ENCODE peak calls at places on chromosomes 2 and 18, in seven cellular contexts. N, B, Y, G, S, P and E are unnamed samples.

GRCh38 chr2:102703748-102704147 is 58.1 kb upstream of the TMEM182 start:
- DNase-seq in N (no peak), B (peak), Y (peak), G (no peak), S (no peak), P (no peak), E (no peak)

GRCh38 chr2:186687774-186688173 is 6.1 kb upstream of the FAM171B start:
- DNase-seq in N (no peak), B (no peak), Y (peak), G (no peak), S (no peak), P (no peak), E (no peak)

GRCh38 chr2:102619414-102620319 is at the start of gene SLC9A2:
- DNase-seq in N (no peak), B (peak), Y (peak), G (peak), S (peak), P (no peak), E (peak)

GRCh38 chr18:42157420-42157819 is 202.4 kb downstream of the PIK3C3 start:
- DNase-seq in N (no peak), B (no peak), Y (no peak), G (no peak), S (no peak), P (no peak), E (no peak)

GRCh38 chr2:157825885-157826284 is 50.2 kb downstream of the ACVR1 start:
- DNase-seq in N (no peak), B (no peak), Y (no peak), G (no peak), S (peak), P (peak), E (no peak)

GRCh38 chr18:79754831-79755351 is 42.8 kb upstream of the KCNG2 start:
- DNase-seq in N (no peak), B (no peak), Y (no peak), G (no peak), S (no peak), P (no peak), E (no peak)

GRCh38 chr18:23331091-23331920 is 121.8 kb upstream of the RIOK3 start:
- DNase-seq in N (no peak), B (no peak), Y (no peak), G (peak), S (peak), P (peak), E (no peak)

GRCh38 chr2:167954500-167954899 is 292.9 kb downstream of the STK39 start:
- DNase-seq in N (no peak), B (no peak), Y (no peak), G (no peak), S (no peak), P (no peak), E (no peak)

GRCh38 chr2:96137611-96138129 is 632 bp downstream of the ASTL start:
- DNase-seq in N (no peak), B (no peak), Y (no peak), G (no peak), S (no peak), P (no peak), E (no peak)

GRCh38 chr2:235966396-235966795 is 201.8 kb downstream of the GBX2 start:
- DNase-seq in N (peak), B (no peak), Y (no peak), G (no peak), S (no peak), P (no peak), E (no peak)

GRCh38 chr2:135743860-135744259 is 2.2 kb downstream of the UBXN4 start:
- DNase-seq in N (no peak), B (no peak), Y (peak), G (no peak), S (no peak), P (no peak), E (no peak)

GRCh38 chr2:65227035-65227470 is 578 bp upstream of the ACTR2 start:
- DNase-seq in N (no peak), B (peak), Y (no peak), G (no peak), S (no peak), P (no peak), E (no peak)

GRCh38 chr2:147331790-147332419 is 512.9 kb upstream of the ACVR2A start:
- DNase-seq in N (no peak), B (peak), Y (no peak), G (peak), S (no peak), P (no peak), E (peak)

GRCh38 chr2:238693337-238694093 is 154.4 kb upstream of the TWIST2 start:
- DNase-seq in N (no peak), B (no peak), Y (no peak), G (no peak), S (no peak), P (no peak), E (no peak)

GRCh38 chr2:237487496-237487895 is 445 bp downstream of the MLPH start:
- DNase-seq in N (no peak), B (no peak), Y (no peak), G (peak), S (no peak), P (no peak), E (no peak)

GRCh38 chr2:237485844-237486243 is 1.2 kb upstream of the MLPH start:
- DNase-seq in N (no peak), B (no peak), Y (no peak), G (no peak), S (no peak), P (no peak), E (no peak)

GRCh38 chr2:237485304-237485703 is 1.7 kb upstream of the MLPH start:
- DNase-seq in N (no peak), B (no peak), Y (no peak), G (no peak), S (no peak), P (no peak), E (no peak)

GRCh38 chr2:237486819-237487448 is at the start of gene MLPH:
- DNase-seq in N (no peak), B (peak), Y (no peak), G (peak), S (peak), P (no peak), E (no peak)

DNA sequence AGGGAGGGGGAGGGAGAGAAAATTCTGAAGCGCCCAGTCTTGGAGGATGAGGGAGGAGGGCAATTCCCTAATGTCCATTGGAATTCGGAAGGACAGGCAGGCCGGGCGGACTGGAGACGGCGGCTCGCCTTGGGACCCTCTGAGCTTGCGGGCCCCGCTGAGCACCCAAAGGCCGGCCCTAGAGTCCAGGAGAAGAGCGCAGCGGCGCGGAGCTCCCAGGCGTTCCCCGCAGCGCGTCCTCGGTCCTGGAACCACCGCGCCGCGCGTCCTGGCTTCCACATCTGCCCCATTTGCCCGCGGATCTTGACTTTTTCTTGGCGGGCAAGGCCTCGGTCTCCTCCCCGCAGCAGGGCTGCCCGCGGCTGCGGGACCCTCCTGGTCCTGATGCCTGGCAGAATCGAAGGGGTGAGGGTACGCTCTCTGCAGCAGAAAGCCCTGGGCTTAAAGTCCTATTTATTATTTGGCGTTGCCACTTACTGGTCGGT is 675 bp upstream of the MLPH start:
- DNase-seq in N (no peak), B (no peak), Y (no peak), G (no peak), S (no peak), P (no peak), E (no peak)
- TF ChIP-seq POLR2A in N (peak), B (no peak), Y (no peak), G (no peak), S (no peak), P (no peak), E (no peak)

GRCh38 chr2:110770696-110771425 is 38.5 kb downstream of the ACOXL start:
- DNase-seq in N (no peak), B (no peak), Y (no peak), G (no peak), S (peak), P (no peak), E (no peak)

GRCh38 chr2:110771549-110772382 is 39.4 kb downstream of the ACOXL start:
- DNase-seq in N (no peak), B (no peak), Y (no peak), G (no peak), S (no peak), P (no peak), E (no peak)

GRCh38 chr2:110768591-110768990 is 36.2 kb downstream of the ACOXL start:
- DNase-seq in N (no peak), B (no peak), Y (no peak), G (no peak), S (peak), P (no peak), E (no peak)

GRCh38 chr2:110772383-110772755 is 40.0 kb downstream of the ACOXL start:
- DNase-seq in N (no peak), B (no peak), Y (no peak), G (no peak), S (no peak), P (no peak), E (no peak)

GRCh38 chr2:110770308-110770695 is 37.9 kb downstream of the ACOXL start:
- DNase-seq in N (no peak), B (no peak), Y (no peak), G (no peak), S (no peak), P (no peak), E (no peak)
- TF ChIP-seq POLR2AphosphoS5 in N (no peak), B (no peak), Y (no peak), G (no peak), S (peak), P (no peak), E (no peak)

DNA sequence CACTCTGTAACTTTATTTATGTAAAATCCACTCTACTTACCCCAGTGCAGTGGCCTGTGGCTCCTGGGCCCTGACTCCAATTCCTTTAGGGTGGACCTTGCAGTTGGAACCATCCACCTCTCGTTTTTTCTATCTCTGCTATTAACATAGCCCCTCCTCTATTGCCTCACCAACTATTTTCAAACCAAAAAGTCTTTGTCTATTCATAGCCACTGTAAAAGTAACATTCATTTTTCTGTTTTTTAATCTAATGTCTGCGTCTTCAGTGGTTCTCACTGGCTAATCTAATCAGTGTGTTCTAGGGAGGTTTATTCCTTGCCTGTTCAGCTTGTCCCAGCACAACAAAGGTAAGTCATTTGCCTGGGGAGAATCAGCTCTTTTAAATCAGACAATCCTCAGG is at the start of gene SLC4A5:
- DNase-seq in N (no peak), B (no peak), Y (no peak), G (no peak), S (no peak), P (no peak), E (no peak)
- TF ChIP-seq POLR2A in N (no peak), B (no peak), Y (no peak), G (no peak), S (no peak), P (no peak), E (no peak)

GRCh38 chr2:224417947-224418346 is 16.0 kb upstream of the FAM124B start:
- DNase-seq in N (no peak), B (no peak), Y (peak), G (no peak), S (no peak), P (no peak), E (no peak)

GRCh38 chr2:224416656-224417360 is 14.9 kb upstream of the FAM124B start:
- DNase-seq in N (no peak), B (no peak), Y (no peak), G (no peak), S (no peak), P (no peak), E (no peak)

GRCh38 chr2:224417361-224417729 is 15.4 kb upstream of the FAM124B start:
- DNase-seq in N (no peak), B (no peak), Y (peak), G (no peak), S (no peak), P (no peak), E (no peak)

GRCh38 chr2:224426650-224427049 is 24.7 kb upstream of the FAM124B start:
- DNase-seq in N (no peak), B (no peak), Y (no peak), G (no peak), S (no peak), P (no peak), E (no peak)

GRCh38 chr2:224421065-224421464 is 19.2 kb upstream of the FAM124B start:
- DNase-seq in N (no peak), B (no peak), Y (no peak), G (no peak), S (no peak), P (no peak), E (no peak)
- TF ChIP-seq POLR2AphosphoS5 in N (no peak), B (no peak), Y (no peak), G (no peak), S (no peak), P (no peak), E (no peak)